ENCODE peak calls at places on chromosomes 11 and 22, in six cellular contexts. D, T, G, U, R and B are unnamed samples.

GRCh38 chr11:129006161-129006560 is 63.5 kb upstream of the TP53AIP1 start:
- DNase-seq in D (no peak), G (no peak), U (no peak), R (no peak), T (no peak), B (no peak)

GRCh38 chr11:113593698-113594308 is 112.3 kb downstream of the TMPRSS5 start:
- DNase-seq in D (no peak), R (no peak), U (no peak), G (no peak), T (peak; percentile 34), B (peak; percentile 25)

GRCh38 chr22:19035474-19036228 is 86.6 kb downstream of the DGCR2 start:
- DNase-seq in T (no peak), U (peak; percentile 21), G (no peak), R (no peak), D (no peak), B (no peak)

GRCh38 chr11:1041936-1042608 is 5.6 kb upstream of the MUC6 start:
- DNase-seq in D (no peak), T (no peak), G (no peak), U (no peak), R (no peak), B (no peak)

GRCh38 chr11:99585606-99586005 is 564.9 kb downstream of the CNTN5 start:
- DNase-seq in R (peak; percentile 7), G (no peak), T (no peak), D (no peak), U (no peak), B (no peak)

GRCh38 chr11:10728779-10729472 is 22.1 kb upstream of the CTR9 start:
- DNase-seq in U (no peak), G (no peak), T (no peak), R (no peak), D (no peak), B (no peak)

GRCh38 chr11:73308003-73308962 is at the start of gene ARHGEF17:
- DNase-seq in T (peak; percentile 84), U (peak; percentile 71), G (peak; percentile 14), D (peak; percentile 64), R (peak; percentile 80), B (no peak)

GRCh38 chr11:130645164-130645859 is 196.9 kb downstream of the ADAMTS15 start:
- DNase-seq in U (no peak), R (no peak), T (no peak), D (no peak), G (no peak), B (no peak)

GRCh38 chr22:41429232-41429945 is 17.2 kb downstream of the TOB2 start:
- DNase-seq in R (no peak), D (no peak), U (no peak), G (no peak), T (no peak), B (no peak)

GRCh38 chr11:12074529-12075195 is 35.7 kb upstream of the MICAL2 start:
- DNase-seq in T (no peak), R (no peak), G (no peak), U (no peak), D (no peak), B (no peak)

GRCh38 chr11:18699848-18700261 is 1.3 kb downstream of the TMEM86A start:
- DNase-seq in D (no peak), R (no peak), U (no peak), G (no peak), T (no peak), B (no peak)

GRCh38 chr11:2517386-2518064 is 72.7 kb downstream of the KCNQ1 start:
- DNase-seq in G (no peak), R (no peak), U (no peak), D (no peak), T (no peak), B (no peak)

GRCh38 chr11:92225563-92226308 is 1.1 kb downstream of the FAT3 start:
- DNase-seq in T (peak; percentile 25), U (no peak), R (no peak), D (no peak), G (no peak), B (no peak)

GRCh38 chr11:111777094-111778046 is 11.2 kb upstream of the PPP2R1B start:
- DNase-seq in G (no peak), R (peak; percentile 87), U (peak; percentile 64), D (peak; percentile 56), T (peak; percentile 66), B (peak; percentile 52)

GRCh38 chr22:46507451-46508390 is 29.7 kb downstream of the CELSR1 start:
- DNase-seq in D (no peak), R (no peak), T (no peak), G (no peak), U (no peak), B (no peak)

GRCh38 chr11:113974741-113975470 is at the start of gene HTR3A:
- DNase-seq in D (no peak), T (no peak), G (no peak), U (no peak), R (peak; percentile 39), B (no peak)

GRCh38 chr11:60711316-60711715 is 11.9 kb downstream of the MS4A8 start:
- DNase-seq in U (no peak), G (no peak), D (no peak), R (no peak), T (no peak), B (no peak)

GRCh38 chr11:118996926-118997626 is 862 bp upstream of the CENATAC start:
- DNase-seq in R (no peak), U (no peak), D (peak; percentile 37), T (peak; percentile 78), G (peak; percentile 17), B (peak; percentile 23)

GRCh38 chr22:17845340-17845739 is 71.1 kb upstream of the BID start:
- DNase-seq in D (no peak), G (no peak), T (no peak), R (no peak), U (no peak), B (no peak)

GRCh38 chr22:43449205-43449830 is 37.5 kb downstream of the MPPED1 start:
- DNase-seq in R (no peak), U (peak; percentile 4), T (no peak), D (no peak), G (no peak), B (no peak)

GRCh38 chr22:42340695-42341383 is 70.4 kb upstream of the TCF20 start:
- DNase-seq in U (no peak), T (no peak), D (no peak), G (no peak), R (no peak), B (no peak)

GRCh38 chr11:12223771-12224536 is 113.6 kb downstream of the MICAL2 start:
- DNase-seq in R (no peak), D (no peak), U (no peak), G (no peak), T (no peak), B (no peak)

GRCh38 chr11:9015677-9016076 is 11.9 kb upstream of the NRIP3 start:
- DNase-seq in G (no peak), R (peak; percentile 81), U (peak; percentile 72), D (peak; percentile 68), T (peak; percentile 81), B (peak; percentile 31)

GRCh38 chr11:86513138-86513537 is 138.5 kb downstream of the CCDC81 start:
- DNase-seq in D (no peak), R (no peak), G (no peak), T (no peak), U (no peak), B (no peak)

GRCh38 chr11:45320366-45320765 is 34.2 kb upstream of the SYT13 start:
- DNase-seq in T (no peak), D (no peak), R (no peak), G (no peak), U (no peak), B (no peak)

GRCh38 chr11:59188954-59189353 is 17.0 kb downstream of the DTX4 start:
- DNase-seq in R (no peak), T (no peak), G (no peak), U (no peak), D (no peak), B (no peak)

GRCh38 chr11:86174101-86175046 is 70.2 kb upstream of the EED start:
- DNase-seq in U (no peak), T (no peak), D (no peak), R (peak; percentile 77), G (no peak), B (no peak)

GRCh38 chr11:94457118-94458029 is 36.3 kb downstream of the MRE11 start:
- DNase-seq in G (no peak), T (no peak), U (no peak), D (no peak), R (no peak), B (no peak)

GRCh38 chr11:13302440-13302958 is 24.9 kb downstream of the BMAL1 start:
- DNase-seq in U (no peak), R (no peak), G (no peak), T (no peak), D (no peak), B (no peak)

GRCh38 chr11:66868726-66869291 is 11.9 kb downstream of the LRFN4 start:
- DNase-seq in G (peak; percentile 78), D (no peak), T (peak; percentile 95), R (no peak), U (peak; percentile 67), B (peak; percentile 40)

GRCh38 chr11:35629914-35630313 is 11.7 kb downstream of the FJX1 start:
- DNase-seq in U (peak; percentile 99), D (no peak), G (no peak), R (peak; percentile 84), T (no peak), B (no peak)

GRCh38 chr22:38314992-38315800 is 2.0 kb downstream of the CSNK1E start:
- DNase-seq in D (no peak), U (no peak), T (no peak), R (no peak), G (no peak), B (no peak)

GRCh38 chr22:37633082-37633692 is 6.3 kb upstream of the SH3BP1 start:
- DNase-seq in U (no peak), T (peak; percentile 92), D (no peak), R (no peak), G (no peak), B (peak; percentile 74)

GRCh38 chr11:110908401-110909106 is 196.3 kb upstream of the ARHGAP20 start:
- DNase-seq in D (no peak), U (peak; percentile 89), T (no peak), G (no peak), R (no peak), B (no peak)

GRCh38 chr22:46561435-46561905 is 24.1 kb upstream of the CELSR1 start:
- DNase-seq in D (no peak), R (no peak), G (no peak), T (peak; percentile 91), U (peak; percentile 35), B (peak; percentile 42)

GRCh38 chr22:42994917-42995562 is 19.9 kb downstream of the PACSIN2 start:
- DNase-seq in G (no peak), U (peak; percentile 82), D (peak; percentile 47), T (peak; percentile 53), R (no peak), B (peak; percentile 46)

GRCh38 chr11:103354656-103355055 is 245.4 kb downstream of the DYNC2H1 start:
- DNase-seq in G (no peak), R (no peak), T (no peak), D (no peak), U (no peak), B (no peak)

GRCh38 chr11:97502201-97502600 is 1112.4 kb downstream of the JRKL start:
- DNase-seq in R (no peak), U (no peak), D (no peak), T (no peak), G (no peak), B (no peak)